ENCODE peak calls at places on chromosome 1, in eight cellular contexts. V, M, C, N, I, Q, Z and X are unnamed samples.
A peak's percentile ranks its signal among the peaks of the same experiment; 100 is the strongest.

GRCh38 chr1:246160905-246161304 is 346.2 kb downstream of the SMYD3 start:
- DNase-seq in V (no peak), M (no peak), C (no peak), N (no peak), I (no peak), Q (no peak), Z (no peak), X (no peak)

GRCh38 chr1:41726899-41727748 is 191.6 kb downstream of the HIVEP3 start:
- DNase-seq in V (peak; percentile 64), M (peak; percentile 88), C (no peak), N (no peak), I (no peak), Q (no peak), Z (no peak), X (no peak)

GRCh38 chr1:1337793-1338147 is 6.7 kb downstream of the TAS1R3 start:
- DNase-seq in V (no peak), M (no peak), C (no peak), N (no peak), I (no peak), Q (no peak), Z (no peak), X (no peak)

GRCh38 chr1:37574834-37575479 is 18.2 kb downstream of the DNALI1 start:
- DNase-seq in V (no peak), M (no peak), C (peak; percentile 71), N (peak; percentile 62), I (no peak), Q (peak; percentile 68), Z (no peak), X (no peak)

GRCh38 chr1:84913025-84913892 is 20.3 kb upstream of the LPAR3 start:
- DNase-seq in V (no peak), M (no peak), C (peak; percentile 53), N (peak; percentile 38), I (no peak), Q (no peak), Z (no peak), X (no peak)

GRCh38 chr1:108880850-108881249 is 4.1 kb downstream of the GPSM2 start:
- DNase-seq in V (no peak), M (no peak), C (no peak), N (no peak), I (no peak), Q (no peak), Z (no peak), X (no peak)

GRCh38 chr1:25503551-25504426 is 39.6 kb upstream of the LDLRAP1 start:
- DNase-seq in V (peak; percentile 44), M (peak; percentile 26), C (no peak), N (peak; percentile 52), I (peak; percentile 7), Q (peak; percentile 51), Z (peak; percentile 23), X (no peak)

GRCh38 chr1:227961651-227962050 is 13.9 kb upstream of the WNT9A start:
- DNase-seq in V (no peak), M (no peak), C (no peak), N (no peak), I (no peak), Q (no peak), Z (no peak), X (peak; percentile 49)

GRCh38 chr1:41528726-41529605 is 44.5 kb upstream of the EDN2 start:
- DNase-seq in V (no peak), M (no peak), C (no peak), N (no peak), I (no peak), Q (no peak), Z (no peak), X (no peak)

GRCh38 chr1:47679826-47680225 is 242.0 kb downstream of the FOXD2 start:
- DNase-seq in V (no peak), M (no peak), C (no peak), N (no peak), I (no peak), Q (no peak), Z (no peak), X (peak; percentile 93)

GRCh38 chr1:230704830-230705229 is 9.1 kb downstream of the AGT start:
- DNase-seq in V (no peak), M (no peak), C (no peak), N (no peak), I (no peak), Q (no peak), Z (no peak), X (no peak)

GRCh38 chr1:46459315-46459714 is 30.3 kb upstream of the DMBX1 start:
- DNase-seq in V (no peak), M (no peak), C (no peak), N (no peak), I (no peak), Q (no peak), Z (no peak), X (no peak)

GRCh38 chr1:226823643-226824042 is 46.8 kb upstream of the PSEN2 start:
- DNase-seq in V (no peak), M (no peak), C (no peak), N (no peak), I (no peak), Q (no peak), Z (no peak), X (no peak)

GRCh38 chr1:228063251-228064191 is 19.0 kb upstream of the ARF1 start:
- DNase-seq in V (no peak), M (no peak), C (no peak), N (no peak), I (no peak), Q (no peak), Z (no peak), X (no peak)

GRCh38 chr1:156638596-156638995 is 3.3 kb upstream of the BCAN start:
- DNase-seq in V (no peak), M (no peak), C (no peak), N (no peak), I (no peak), Q (no peak), Z (no peak), X (no peak)

GRCh38 chr1:224245188-224245587 is 62.1 kb downstream of the DEGS1 start:
- DNase-seq in V (peak; percentile 27), M (peak; percentile 37), C (no peak), N (peak; percentile 39), I (no peak), Q (no peak), Z (no peak), X (no peak)

GRCh38 chr1:1121611-1122077 is 5.8 kb upstream of the C1orf159 start:
- DNase-seq in V (no peak), M (no peak), C (no peak), N (no peak), I (no peak), Q (no peak), Z (peak; percentile 54), X (no peak)

GRCh38 chr1:222464841-222465210 is 83.1 kb downstream of the HHIPL2 start:
- DNase-seq in V (peak; percentile 73), M (no peak), C (peak; percentile 43), N (peak; percentile 81), I (peak; percentile 77), Q (peak; percentile 41), Z (peak; percentile 48), X (no peak)

GRCh38 chr1:15848143-15848928 is 829 bp downstream of the SPEN start:
- DNase-seq in V (peak; percentile 72), M (peak; percentile 70), C (no peak), N (peak; percentile 60), I (no peak), Q (no peak), Z (no peak), X (no peak)